ENCODE peak calls at places on chromosomes 7 and 10, in ten cellular contexts. T is osteocyte; H is activated T-helper 1 cell treated with anti-CD3 and anti-CD28 coated beads, Interleukin-12 subunit alpha, Interleukin-12 subunit beta, Interleukin-2, Interleukin-4 antibody, amounts not matched to agents 30 ng/mL and 10 ng/mL and 1 ng/mL, durations not matched to agents 14 hours and 24 hours and 36 hours; O is SK-MEL-5; G is amniotic stem cell; N is heart right ventricle; A is CD4-positive, alpha-beta T cell; X is A549; D is omental fat pad; K is T-helper 2 cell treated with Interferon-gamma antibody and Interleukin-4, amounts not matched to agents 5 μg/mL and 100 μg/mL, for 36 hours. V is an unnamed sample.
A peak's percentile ranks its signal among the peaks of the same experiment; 100 is the strongest.

GRCh38 chr10:72084094-72084459 is 4.3 kb downstream of the SPOCK2 start:
- DNase-seq in T (peak; percentile 79), H (peak; percentile 47), O (no peak), G (no peak), N (no peak), A (peak; percentile 40), X (no peak), D (peak; percentile 10), K (no peak), V (no peak)

GRCh38 chr10:5876181-5876768 is 13.4 kb downstream of the ANKRD16 start:
- DNase-seq in T (no peak), H (no peak), O (peak; percentile 51), G (peak; percentile 65), N (no peak), A (no peak), X (no peak), D (no peak), K (no peak), V (no peak)

GRCh38 chr10:92124524-92125168 is 166.2 kb downstream of the CPEB3 start:
- DNase-seq in T (no peak), H (no peak), O (no peak), G (no peak), N (no peak), A (no peak), X (peak; percentile 42), D (no peak), K (no peak), V (no peak)

GRCh38 chr10:122056431-122057094 is 67.6 kb downstream of the TACC2 start:
- DNase-seq in T (no peak), H (no peak), O (no peak), G (no peak), N (no peak), A (no peak), X (peak; percentile 89), D (no peak), K (no peak), V (no peak)

GRCh38 chr10:133359554-133359971 is 1.7 kb upstream of the FUOM start:
- DNase-seq in T (no peak), H (no peak), O (no peak), G (no peak), N (no peak), A (peak; percentile 28), X (no peak), D (no peak), K (no peak), V (no peak)

GRCh38 chr10:102773320-102773719 is 29.6 kb downstream of the WBP1L start:
- DNase-seq in T (no peak), H (no peak), O (no peak), G (no peak), N (no peak), A (no peak), X (no peak), D (no peak), K (no peak), V (no peak)

GRCh38 chr7:132998763-132999162 is 83.1 kb downstream of the CHCHD3 start:
- DNase-seq in T (no peak), H (no peak), O (no peak), G (no peak), N (no peak), A (no peak), X (no peak), D (no peak), K (no peak), V (no peak)

GRCh38 chr10:6140141-6140841 is 51.5 kb downstream of the RBM17 start:
- DNase-seq in T (no peak), H (peak; percentile 46), O (no peak), G (no peak), N (no peak), A (no peak), X (no peak), D (no peak), K (peak; percentile 49), V (no peak)

GRCh38 chr7:121575194-121575766 is 179.2 kb upstream of the FAM3C start:
- DNase-seq in T (no peak), H (no peak), O (no peak), G (no peak), N (no peak), A (no peak), X (no peak), D (no peak), K (no peak), V (no peak)

GRCh38 chr10:31944071-31944433 is 15.4 kb upstream of the ARHGAP12 start:
- DNase-seq in T (no peak), H (no peak), O (no peak), G (no peak), N (no peak), A (no peak), X (no peak), D (no peak), K (no peak), V (no peak)

GRCh38 chr10:118799779-118800178 is 45.0 kb upstream of the CACUL1 start:
- DNase-seq in T (no peak), H (no peak), O (no peak), G (no peak), N (no peak), A (no peak), X (peak; percentile 24), D (no peak), K (no peak), V (no peak)

GRCh38 chr7:12456506-12456905 is 52.8 kb upstream of the VWDE start:
- DNase-seq in T (no peak), H (no peak), O (no peak), G (no peak), N (no peak), A (no peak), X (no peak), D (no peak), K (no peak), V (no peak)

GRCh38 chr7:141571059-141571458 is 19.8 kb downstream of the AGK start:
- DNase-seq in T (no peak), H (no peak), O (no peak), G (no peak), N (no peak), A (no peak), X (no peak), D (no peak), K (no peak), V (no peak)

GRCh38 chr10:82737556-82737955 is 862.6 kb downstream of the NRG3 start:
- DNase-seq in T (no peak), H (no peak), O (no peak), G (no peak), N (no peak), A (no peak), X (no peak), D (no peak), K (no peak), V (no peak)

GRCh38 chr10:24349379-24350110 is 140.6 kb downstream of the KIAA1217 start:
- DNase-seq in T (no peak), H (no peak), O (peak; percentile 10), G (no peak), N (no peak), A (no peak), X (no peak), D (no peak), K (no peak), V (no peak)

GRCh38 chr10:99276848-99277486 is 41.3 kb upstream of the HPSE2 start:
- DNase-seq in T (no peak), H (no peak), O (peak; percentile 37), G (no peak), N (no peak), A (no peak), X (peak; percentile 56), D (no peak), K (no peak), V (no peak)

GRCh38 chr7:150739045-150739432 is 1.8 kb downstream of the GIMAP5 start:
- DNase-seq in T (no peak), H (no peak), O (no peak), G (no peak), N (no peak), A (no peak), X (no peak), D (no peak), K (no peak), V (no peak)

GRCh38 chr10:71627230-71627939 is 92.2 kb downstream of the C10orf105 start:
- DNase-seq in T (no peak), H (no peak), O (no peak), G (no peak), N (no peak), A (no peak), X (no peak), D (no peak), K (no peak), V (no peak)

GRCh38 chr7:133761459-133761858 is 365.7 kb upstream of the LRGUK start:
- DNase-seq in T (no peak), H (no peak), O (no peak), G (no peak), N (no peak), A (no peak), X (no peak), D (no peak), K (no peak), V (no peak)

GRCh38 chr7:50303082-50303893 is 1.2 kb upstream of the IKZF1 start:
- DNase-seq in T (no peak), H (no peak), O (no peak), G (no peak), N (no peak), A (peak; percentile 50), X (no peak), D (no peak), K (no peak), V (no peak)

GRCh38 chr7:115477193-115477651 is 553.3 kb downstream of the TFEC start:
- DNase-seq in T (no peak), H (no peak), O (no peak), G (no peak), N (peak; percentile 18), A (no peak), X (no peak), D (no peak), K (no peak), V (no peak)

GRCh38 chr10:8380833-8381491 is 326.5 kb downstream of the GATA3 start:
- DNase-seq in T (no peak), H (no peak), O (no peak), G (no peak), N (no peak), A (no peak), X (no peak), D (no peak), K (no peak), V (no peak)

GRCh38 chr7:99562832-99563231 is 4.4 kb downstream of the ZNF655 start:
- DNase-seq in T (no peak), H (no peak), O (no peak), G (peak; percentile 92), N (no peak), A (peak; percentile 20), X (peak; percentile 96), D (no peak), K (peak; percentile 62), V (no peak)

GRCh38 chr10:109898666-109899577 is 24.4 kb downstream of the XPNPEP1 start:
- DNase-seq in T (no peak), H (no peak), O (no peak), G (no peak), N (no peak), A (no peak), X (no peak), D (no peak), K (no peak), V (no peak)

GRCh38 chr10:50554995-50555568 is 68.7 kb downstream of the SGMS1 start:
- DNase-seq in T (no peak), H (no peak), O (no peak), G (no peak), N (no peak), A (no peak), X (no peak), D (no peak), K (no peak), V (no peak)

GRCh38 chr10:133154411-133154810 is 5.6 kb upstream of the KNDC1 start:
- DNase-seq in T (no peak), H (no peak), O (no peak), G (no peak), N (no peak), A (no peak), X (no peak), D (peak; percentile 12), K (no peak), V (no peak)

GRCh38 chr10:21572578-21572977 is 38.5 kb downstream of the MLLT10 start:
- DNase-seq in T (no peak), H (no peak), O (no peak), G (no peak), N (no peak), A (no peak), X (no peak), D (no peak), K (no peak), V (no peak)

GRCh38 chr10:14173706-14174594 is 156.8 kb downstream of the FRMD4A start:
- DNase-seq in T (no peak), H (no peak), O (no peak), G (no peak), N (no peak), A (no peak), X (no peak), D (no peak), K (no peak), V (no peak)